ENCODE peak calls at places on chromosomes 2 and 18, in seven cellular contexts. C, B, O, J, D, Z and P are unnamed samples.

GRCh38 chr2:94997981-94998920 is 27.3 kb upstream of the MAL start:
- DNase-seq in C (no peak), B (no peak), O (peak; percentile 43), J (no peak), D (no peak), Z (peak; percentile 26), P (no peak)

GRCh38 chr2:79711098-79711497 is 198.2 kb downstream of the CTNNA2 start:
- DNase-seq in C (no peak), B (no peak), O (no peak), J (no peak), D (no peak), Z (no peak), P (no peak)

GRCh38 chr2:31204761-31205160 is 12.6 kb downstream of the CAPN14 start:
- DNase-seq in C (no peak), B (no peak), O (no peak), J (no peak), D (no peak), Z (no peak), P (no peak)

GRCh38 chr2:136207030-136207623 is 89.2 kb upstream of the CXCR4 start:
- DNase-seq in C (no peak), B (no peak), O (no peak), J (no peak), D (peak; percentile 40), Z (no peak), P (peak; percentile 18)

GRCh38 chr2:160279813-160280465 is 79.9 kb upstream of the ITGB6 start:
- DNase-seq in C (no peak), B (no peak), O (no peak), J (no peak), D (no peak), Z (no peak), P (no peak)

GRCh38 chr2:96143848-96144480 is 1.3 kb downstream of the DUSP2 start:
- DNase-seq in C (no peak), B (no peak), O (peak; percentile 59), J (no peak), D (peak; percentile 36), Z (peak; percentile 49), P (no peak)

GRCh38 chr2:240622631-240623235 is 2.5 kb upstream of the GPR35 start:
- DNase-seq in C (no peak), B (no peak), O (peak; percentile 63), J (no peak), D (peak; percentile 48), Z (peak; percentile 56), P (no peak)

GRCh38 chr18:48541026-48541746 is 2.4 kb downstream of the CTIF start:
- DNase-seq in C (no peak), B (no peak), O (peak; percentile 89), J (peak; percentile 73), D (peak; percentile 75), Z (peak; percentile 86), P (peak; percentile 60)

GRCh38 chr2:113084249-113085000 is 16.7 kb downstream of the IL1F10 start:
- DNase-seq in C (no peak), B (no peak), O (no peak), J (no peak), D (no peak), Z (no peak), P (no peak)

GRCh38 chr2:227701556-227701955 is 16.3 kb downstream of the SLC19A3 start:
- DNase-seq in C (no peak), B (no peak), O (no peak), J (no peak), D (no peak), Z (no peak), P (no peak)

GRCh38 chr2:113886479-113887383 is 3.2 kb upstream of the ACTR3 start:
- DNase-seq in C (peak; percentile 62), B (no peak), O (no peak), J (no peak), D (peak; percentile 72), Z (no peak), P (peak; percentile 17)

GRCh38 chr18:463442-464310 is 36.8 kb downstream of the COLEC12 start:
- DNase-seq in C (no peak), B (no peak), O (no peak), J (no peak), D (no peak), Z (no peak), P (no peak)

GRCh38 chr2:85996591-85996990 is 107.8 kb upstream of the ST3GAL5 start:
- DNase-seq in C (no peak), B (no peak), O (peak; percentile 74), J (no peak), D (no peak), Z (no peak), P (peak; percentile 12)

GRCh38 chr2:222309361-222309760 is 10.6 kb upstream of the PAX3 start:
- DNase-seq in C (no peak), B (no peak), O (no peak), J (no peak), D (no peak), Z (no peak), P (no peak)

GRCh38 chr2:131112477-131113027 is 7.4 kb downstream of the PLEKHB2 start:
- DNase-seq in C (no peak), B (no peak), O (no peak), J (no peak), D (no peak), Z (no peak), P (no peak)

GRCh38 chr2:42101641-42102605 is 54.1 kb downstream of the PKDCC start:
- DNase-seq in C (peak; percentile 71), B (peak; percentile 75), O (peak; percentile 86), J (peak; percentile 67), D (peak; percentile 78), Z (peak; percentile 64), P (peak; percentile 36)

GRCh38 chr2:70854416-70854815 is 18.8 kb upstream of the CD207 start:
- DNase-seq in C (no peak), B (no peak), O (no peak), J (no peak), D (no peak), Z (no peak), P (no peak)

GRCh38 chr2:18379869-18380268 is 180.6 kb downstream of the RDH14 start:
- DNase-seq in C (no peak), B (no peak), O (no peak), J (no peak), D (no peak), Z (no peak), P (no peak)

GRCh38 chr2:9210030-9210429 is 3.4 kb downstream of the ASAP2 start:
- DNase-seq in C (peak; percentile 63), B (no peak), O (no peak), J (no peak), D (no peak), Z (no peak), P (no peak)

GRCh38 chr2:9211496-9211895 is 4.9 kb downstream of the ASAP2 start:
- DNase-seq in C (no peak), B (no peak), O (no peak), J (no peak), D (no peak), Z (no peak), P (no peak)

GRCh38 chr2:9212661-9213411 is 6.2 kb downstream of the ASAP2 start:
- DNase-seq in C (no peak), B (no peak), O (no peak), J (no peak), D (no peak), Z (peak; percentile 66), P (no peak)

GRCh38 chr2:9213477-9214051 is 7.0 kb downstream of the ASAP2 start:
- DNase-seq in C (no peak), B (no peak), O (no peak), J (no peak), D (no peak), Z (no peak), P (no peak)

GRCh38 chr2:9212010-9212638 is 5.5 kb downstream of the ASAP2 start:
- DNase-seq in C (no peak), B (no peak), O (no peak), J (no peak), D (peak; percentile 49), Z (no peak), P (no peak)
- H3K27me3 ChIP-seq in C (no peaks in the 10 kb centered on the region), B (no peaks in the 10 kb centered on the region), O (no peaks in the 10 kb centered on the region), J (no peaks in the 10 kb centered on the region), D (no peaks in the 10 kb centered on the region), Z (no peaks in the 10 kb centered on the region), P (no peaks in the 10 kb centered on the region)

GRCh38 chr2:203327582-203327917 is 644 bp upstream of the ABI2 start:
- DNase-seq in C (no peak), B (no peak), O (no peak), J (no peak), D (no peak), Z (no peak), P (no peak)

GRCh38 chr2:203327918-203328734 is at the start of gene ABI2:
- DNase-seq in C (peak; percentile 84), B (peak; percentile 91), O (peak; percentile 91), J (peak; percentile 83), D (peak; percentile 80), Z (peak; percentile 83), P (peak; percentile 60)

GRCh38 chr2:203330434-203330833 is 2.2 kb downstream of the ABI2 start:
- DNase-seq in C (no peak), B (no peak), O (no peak), J (no peak), D (no peak), Z (no peak), P (no peak)

GRCh38 chr2:203326355-203326754 is 1.8 kb upstream of the ABI2 start:
- DNase-seq in C (no peak), B (no peak), O (no peak), J (no peak), D (no peak), Z (no peak), P (no peak)

GRCh38 chr2:203328735-203329549 is 748 bp downstream of the ABI2 start:
- DNase-seq in C (peak; percentile 20), B (peak; percentile 63), O (no peak), J (peak; percentile 40), D (peak; percentile 30), Z (peak; percentile 58), P (no peak)
- TF ChIP-seq POLR2A in C (no peak), B (no peak), O (no peak), J (no peak), D (no peak), Z (no peak), P (no peak)

GRCh38 chr2:21034156-21034971 is 9.5 kb downstream of the APOB start:
- DNase-seq in C (no peak), B (no peak), O (no peak), J (no peak), D (no peak), Z (no peak), P (no peak)

GRCh38 chr2:21032338-21033236 is 11.3 kb downstream of the APOB start:
- DNase-seq in C (no peak), B (no peak), O (no peak), J (no peak), D (no peak), Z (no peak), P (no peak)

GRCh38 chr2:21035282-21035973 is 8.4 kb downstream of the APOB start:
- DNase-seq in C (no peak), B (no peak), O (no peak), J (no peak), D (no peak), Z (no peak), P (no peak)

GRCh38 chr2:21034972-21035279 is 8.9 kb downstream of the APOB start:
- DNase-seq in C (no peak), B (no peak), O (no peak), J (no peak), D (no peak), Z (no peak), P (no peak)

GRCh38 chr2:21033237-21034155 is 10.4 kb downstream of the APOB start:
- DNase-seq in C (no peak), B (no peak), O (no peak), J (no peak), D (no peak), Z (no peak), P (no peak)
- H3K27me3 ChIP-seq in C (no peaks in the 10 kb centered on the region), B (no peaks in the 10 kb centered on the region), O (no peaks in the 10 kb centered on the region), J (no peaks in the 10 kb centered on the region), D (no peaks in the 10 kb centered on the region), Z (no peaks in the 10 kb centered on the region), P (no peaks in the 10 kb centered on the region)

GRCh38 chr2:159052157-159052561 is 83.7 kb downstream of the TANC1 start:
- DNase-seq in C (no peak), B (no peak), O (no peak), J (no peak), D (no peak), Z (no peak), P (no peak)
- TF ChIP-seq POLR2A in C (no peak), B (no peak), O (no peak), J (no peak), D (no peak), Z (no peak), P (no peak)